ENCODE peak calls at places on chromosomes 2 and 18, in nine cellular contexts. One of them, this sample, is unnamed.

GRCh38 chr2:97011977-97012569 is 25.7 kb upstream of the FAM178B start:
- DNase-seq in HAP-1: no peak
- DNase-seq in sciatic nerve: no peak
- DNase-seq in activated CD4-positive, alpha-beta memory T cell treated with anti-CD3 and anti-CD28 coated beads for 36 hours: no peak
- DNase-seq in small intestine: peak
- DNase-seq in brain microvascular endothelial cell: peak
- DNase-seq in hypothalamus: peak
- DNase-seq in fibroblast of lung: peak
- DNase-seq in right cardiac atrium: no peak
- DNase-seq in this sample: peak

GRCh38 chr18:46073474-46074331 is 1.6 kb upstream of the PSTPIP2 start:
- DNase-seq in HAP-1: peak
- DNase-seq in sciatic nerve: no peak
- DNase-seq in activated CD4-positive, alpha-beta memory T cell treated with anti-CD3 and anti-CD28 coated beads for 36 hours: peak
- DNase-seq in small intestine: peak
- DNase-seq in brain microvascular endothelial cell: peak
- DNase-seq in hypothalamus: peak
- DNase-seq in fibroblast of lung: peak
- DNase-seq in right cardiac atrium: no peak
- DNase-seq in this sample: peak

GRCh38 chr2:29063056-29063455 is 11.3 kb downstream of the PCARE start:
- DNase-seq in HAP-1: no peak
- DNase-seq in sciatic nerve: peak
- DNase-seq in activated CD4-positive, alpha-beta memory T cell treated with anti-CD3 and anti-CD28 coated beads for 36 hours: no peak
- DNase-seq in small intestine: no peak
- DNase-seq in brain microvascular endothelial cell: no peak
- DNase-seq in hypothalamus: no peak
- DNase-seq in fibroblast of lung: no peak
- DNase-seq in right cardiac atrium: no peak
- DNase-seq in this sample: no peak

GRCh38 chr2:223041527-223042109 is 10.4 kb upstream of the KCNE4 start:
- DNase-seq in HAP-1: peak
- DNase-seq in sciatic nerve: peak
- DNase-seq in activated CD4-positive, alpha-beta memory T cell treated with anti-CD3 and anti-CD28 coated beads for 36 hours: no peak
- DNase-seq in small intestine: no peak
- DNase-seq in brain microvascular endothelial cell: peak
- DNase-seq in hypothalamus: no peak
- DNase-seq in fibroblast of lung: peak
- DNase-seq in right cardiac atrium: peak
- DNase-seq in this sample: no peak

GRCh38 chr2:171469176-171469575 is 35.1 kb downstream of the DCAF17 start:
- DNase-seq in HAP-1: no peak
- DNase-seq in sciatic nerve: no peak
- DNase-seq in activated CD4-positive, alpha-beta memory T cell treated with anti-CD3 and anti-CD28 coated beads for 36 hours: no peak
- DNase-seq in small intestine: no peak
- DNase-seq in brain microvascular endothelial cell: peak
- DNase-seq in hypothalamus: no peak
- DNase-seq in fibroblast of lung: no peak
- DNase-seq in right cardiac atrium: no peak
- DNase-seq in this sample: no peak

GRCh38 chr2:147164563-147164962 is 680.3 kb upstream of the ACVR2A start:
- DNase-seq in HAP-1: no peak
- DNase-seq in sciatic nerve: no peak
- DNase-seq in activated CD4-positive, alpha-beta memory T cell treated with anti-CD3 and anti-CD28 coated beads for 36 hours: no peak
- DNase-seq in small intestine: no peak
- DNase-seq in brain microvascular endothelial cell: no peak
- DNase-seq in hypothalamus: no peak
- DNase-seq in fibroblast of lung: no peak
- DNase-seq in right cardiac atrium: no peak
- DNase-seq in this sample: no peak

GRCh38 chr2:145906356-145906755 is 1386.4 kb upstream of the ZEB2 start:
- DNase-seq in HAP-1: no peak
- DNase-seq in sciatic nerve: no peak
- DNase-seq in activated CD4-positive, alpha-beta memory T cell treated with anti-CD3 and anti-CD28 coated beads for 36 hours: no peak
- DNase-seq in small intestine: no peak
- DNase-seq in brain microvascular endothelial cell: peak
- DNase-seq in hypothalamus: no peak
- DNase-seq in fibroblast of lung: no peak
- DNase-seq in right cardiac atrium: no peak
- DNase-seq in this sample: no peak

GRCh38 chr18:23194969-23195957 is 60.0 kb downstream of the CABLES1 start:
- DNase-seq in HAP-1: no peak
- DNase-seq in sciatic nerve: no peak
- DNase-seq in activated CD4-positive, alpha-beta memory T cell treated with anti-CD3 and anti-CD28 coated beads for 36 hours: no peak
- DNase-seq in small intestine: no peak
- DNase-seq in brain microvascular endothelial cell: no peak
- DNase-seq in hypothalamus: no peak
- DNase-seq in fibroblast of lung: peak
- DNase-seq in right cardiac atrium: no peak
- DNase-seq in this sample: no peak

GRCh38 chr18:9337875-9338274 is 3.3 kb downstream of the TWSG1 start:
- DNase-seq in HAP-1: no peak
- DNase-seq in sciatic nerve: no peak
- DNase-seq in activated CD4-positive, alpha-beta memory T cell treated with anti-CD3 and anti-CD28 coated beads for 36 hours: no peak
- DNase-seq in small intestine: no peak
- DNase-seq in brain microvascular endothelial cell: no peak
- DNase-seq in hypothalamus: no peak
- DNase-seq in fibroblast of lung: peak
- DNase-seq in right cardiac atrium: no peak
- DNase-seq in this sample: peak

GRCh38 chr2:198930170-198930569 is 527.6 kb downstream of the SATB2 start:
- DNase-seq in HAP-1: peak
- DNase-seq in sciatic nerve: no peak
- DNase-seq in activated CD4-positive, alpha-beta memory T cell treated with anti-CD3 and anti-CD28 coated beads for 36 hours: no peak
- DNase-seq in small intestine: peak
- DNase-seq in brain microvascular endothelial cell: no peak
- DNase-seq in hypothalamus: no peak
- DNase-seq in fibroblast of lung: no peak
- DNase-seq in right cardiac atrium: no peak
- DNase-seq in this sample: no peak

GRCh38 chr2:156657809-156658208 is 221.6 kb downstream of the GPD2 start:
- DNase-seq in HAP-1: no peak
- DNase-seq in sciatic nerve: no peak
- DNase-seq in activated CD4-positive, alpha-beta memory T cell treated with anti-CD3 and anti-CD28 coated beads for 36 hours: no peak
- DNase-seq in small intestine: no peak
- DNase-seq in brain microvascular endothelial cell: no peak
- DNase-seq in hypothalamus: no peak
- DNase-seq in fibroblast of lung: peak
- DNase-seq in right cardiac atrium: no peak
- DNase-seq in this sample: no peak

GRCh38 chr2:240069846-240070245 is 16.5 kb upstream of the OR6B3 start:
- DNase-seq in HAP-1: no peak
- DNase-seq in sciatic nerve: no peak
- DNase-seq in activated CD4-positive, alpha-beta memory T cell treated with anti-CD3 and anti-CD28 coated beads for 36 hours: no peak
- DNase-seq in small intestine: no peak
- DNase-seq in brain microvascular endothelial cell: no peak
- DNase-seq in hypothalamus: no peak
- DNase-seq in fibroblast of lung: no peak
- DNase-seq in right cardiac atrium: no peak
- DNase-seq in this sample: no peak

GRCh38 chr2:12704378-12704777 is 12.4 kb upstream of the TRIB2 start:
- DNase-seq in HAP-1: no peak
- DNase-seq in sciatic nerve: no peak
- DNase-seq in activated CD4-positive, alpha-beta memory T cell treated with anti-CD3 and anti-CD28 coated beads for 36 hours: no peak
- DNase-seq in small intestine: no peak
- DNase-seq in brain microvascular endothelial cell: no peak
- DNase-seq in hypothalamus: no peak
- DNase-seq in fibroblast of lung: peak
- DNase-seq in right cardiac atrium: no peak
- DNase-seq in this sample: no peak

GRCh38 chr18:56889621-56890020 is 238.5 kb downstream of the WDR7 start:
- DNase-seq in HAP-1: no peak
- DNase-seq in sciatic nerve: no peak
- DNase-seq in activated CD4-positive, alpha-beta memory T cell treated with anti-CD3 and anti-CD28 coated beads for 36 hours: no peak
- DNase-seq in small intestine: no peak
- DNase-seq in brain microvascular endothelial cell: no peak
- DNase-seq in hypothalamus: no peak
- DNase-seq in fibroblast of lung: no peak
- DNase-seq in right cardiac atrium: no peak
- DNase-seq in this sample: no peak

GRCh38 chr2:70118798-70119454 is 31.6 kb downstream of the PCBP1 start:
- DNase-seq in HAP-1: peak
- DNase-seq in sciatic nerve: no peak
- DNase-seq in activated CD4-positive, alpha-beta memory T cell treated with anti-CD3 and anti-CD28 coated beads for 36 hours: no peak
- DNase-seq in small intestine: no peak
- DNase-seq in brain microvascular endothelial cell: no peak
- DNase-seq in hypothalamus: peak
- DNase-seq in fibroblast of lung: no peak
- DNase-seq in right cardiac atrium: no peak
- DNase-seq in this sample: no peak

GRCh38 chr2:208638059-208638458 is 231.5 kb downstream of the PTH2R start:
- DNase-seq in HAP-1: no peak
- DNase-seq in sciatic nerve: no peak
- DNase-seq in activated CD4-positive, alpha-beta memory T cell treated with anti-CD3 and anti-CD28 coated beads for 36 hours: no peak
- DNase-seq in small intestine: peak
- DNase-seq in brain microvascular endothelial cell: no peak
- DNase-seq in hypothalamus: no peak
- DNase-seq in fibroblast of lung: no peak
- DNase-seq in right cardiac atrium: no peak
- DNase-seq in this sample: no peak

GRCh38 chr18:59634096-59634495 is 63.1 kb downstream of the CCBE1 start:
- DNase-seq in HAP-1: no peak
- DNase-seq in sciatic nerve: no peak
- DNase-seq in activated CD4-positive, alpha-beta memory T cell treated with anti-CD3 and anti-CD28 coated beads for 36 hours: no peak
- DNase-seq in small intestine: no peak
- DNase-seq in brain microvascular endothelial cell: no peak
- DNase-seq in hypothalamus: no peak
- DNase-seq in fibroblast of lung: no peak
- DNase-seq in right cardiac atrium: no peak
- DNase-seq in this sample: no peak

GRCh38 chr2:120464448-120464931 is 118.6 kb downstream of the INHBB start:
- DNase-seq in HAP-1: no peak
- DNase-seq in sciatic nerve: no peak
- DNase-seq in activated CD4-positive, alpha-beta memory T cell treated with anti-CD3 and anti-CD28 coated beads for 36 hours: no peak
- DNase-seq in small intestine: no peak
- DNase-seq in brain microvascular endothelial cell: no peak
- DNase-seq in hypothalamus: no peak
- DNase-seq in fibroblast of lung: no peak
- DNase-seq in right cardiac atrium: no peak
- DNase-seq in this sample: no peak

GRCh38 chr2:235358981-235359471 is 134.8 kb upstream of the AGAP1 start:
- DNase-seq in HAP-1: no peak
- DNase-seq in sciatic nerve: no peak
- DNase-seq in activated CD4-positive, alpha-beta memory T cell treated with anti-CD3 and anti-CD28 coated beads for 36 hours: no peak
- DNase-seq in small intestine: no peak
- DNase-seq in brain microvascular endothelial cell: peak
- DNase-seq in hypothalamus: no peak
- DNase-seq in fibroblast of lung: no peak
- DNase-seq in right cardiac atrium: no peak
- DNase-seq in this sample: peak

GRCh38 chr2:54685263-54685775 is 38.1 kb upstream of the EML6 start:
- DNase-seq in HAP-1: no peak
- DNase-seq in sciatic nerve: no peak
- DNase-seq in activated CD4-positive, alpha-beta memory T cell treated with anti-CD3 and anti-CD28 coated beads for 36 hours: no peak
- DNase-seq in small intestine: no peak
- DNase-seq in brain microvascular endothelial cell: no peak
- DNase-seq in hypothalamus: no peak
- DNase-seq in fibroblast of lung: no peak
- DNase-seq in right cardiac atrium: no peak
- DNase-seq in this sample: no peak

GRCh38 chr2:113686537-113686936 is 59.5 kb downstream of the RABL2A start:
- DNase-seq in HAP-1: no peak
- DNase-seq in sciatic nerve: no peak
- DNase-seq in activated CD4-positive, alpha-beta memory T cell treated with anti-CD3 and anti-CD28 coated beads for 36 hours: no peak
- DNase-seq in small intestine: no peak
- DNase-seq in brain microvascular endothelial cell: peak
- DNase-seq in hypothalamus: no peak
- DNase-seq in fibroblast of lung: no peak
- DNase-seq in right cardiac atrium: no peak
- DNase-seq in this sample: no peak

GRCh38 chr2:241226723-241227634 is 38.5 kb downstream of the ANO7 start:
- DNase-seq in HAP-1: no peak
- DNase-seq in sciatic nerve: no peak
- DNase-seq in activated CD4-positive, alpha-beta memory T cell treated with anti-CD3 and anti-CD28 coated beads for 36 hours: no peak
- DNase-seq in small intestine: no peak
- DNase-seq in brain microvascular endothelial cell: no peak
- DNase-seq in hypothalamus: no peak
- DNase-seq in fibroblast of lung: no peak
- DNase-seq in right cardiac atrium: peak
- DNase-seq in this sample: no peak

GRCh38 chr18:27843783-27844415 is 333.0 kb downstream of the CDH2 start:
- DNase-seq in HAP-1: no peak
- DNase-seq in sciatic nerve: no peak
- DNase-seq in activated CD4-positive, alpha-beta memory T cell treated with anti-CD3 and anti-CD28 coated beads for 36 hours: no peak
- DNase-seq in small intestine: no peak
- DNase-seq in brain microvascular endothelial cell: peak
- DNase-seq in hypothalamus: no peak
- DNase-seq in fibroblast of lung: peak
- DNase-seq in right cardiac atrium: no peak
- DNase-seq in this sample: no peak

GRCh38 chr2:201969241-201969937 is 64.3 kb upstream of the FZD7 start:
- DNase-seq in HAP-1: no peak
- DNase-seq in sciatic nerve: no peak
- DNase-seq in activated CD4-positive, alpha-beta memory T cell treated with anti-CD3 and anti-CD28 coated beads for 36 hours: no peak
- DNase-seq in small intestine: no peak
- DNase-seq in brain microvascular endothelial cell: no peak
- DNase-seq in hypothalamus: no peak
- DNase-seq in fibroblast of lung: no peak
- DNase-seq in right cardiac atrium: no peak
- DNase-seq in this sample: no peak

GRCh38 chr2:179096090-179096489 is 46.2 kb upstream of the CCDC141 start:
- DNase-seq in HAP-1: no peak
- DNase-seq in sciatic nerve: no peak
- DNase-seq in activated CD4-positive, alpha-beta memory T cell treated with anti-CD3 and anti-CD28 coated beads for 36 hours: peak
- DNase-seq in small intestine: peak
- DNase-seq in brain microvascular endothelial cell: no peak
- DNase-seq in hypothalamus: no peak
- DNase-seq in fibroblast of lung: no peak
- DNase-seq in right cardiac atrium: no peak
- DNase-seq in this sample: peak

GRCh38 chr2:171319164-171319810 is 114.5 kb downstream of the METTL8 start:
- DNase-seq in HAP-1: peak
- DNase-seq in sciatic nerve: no peak
- DNase-seq in activated CD4-positive, alpha-beta memory T cell treated with anti-CD3 and anti-CD28 coated beads for 36 hours: peak
- DNase-seq in small intestine: no peak
- DNase-seq in brain microvascular endothelial cell: peak
- DNase-seq in hypothalamus: no peak
- DNase-seq in fibroblast of lung: no peak
- DNase-seq in right cardiac atrium: no peak
- DNase-seq in this sample: peak

GRCh38 chr2:63769915-63770314 is 71.8 kb upstream of the UGP2 start:
- DNase-seq in HAP-1: no peak
- DNase-seq in sciatic nerve: no peak
- DNase-seq in activated CD4-positive, alpha-beta memory T cell treated with anti-CD3 and anti-CD28 coated beads for 36 hours: no peak
- DNase-seq in small intestine: no peak
- DNase-seq in brain microvascular endothelial cell: no peak
- DNase-seq in hypothalamus: no peak
- DNase-seq in fibroblast of lung: no peak
- DNase-seq in right cardiac atrium: no peak
- DNase-seq in this sample: no peak

GRCh38 chr2:46983065-46983801 is 67.6 kb upstream of the MCFD2 start:
- DNase-seq in HAP-1: no peak
- DNase-seq in sciatic nerve: no peak
- DNase-seq in activated CD4-positive, alpha-beta memory T cell treated with anti-CD3 and anti-CD28 coated beads for 36 hours: no peak
- DNase-seq in small intestine: no peak
- DNase-seq in brain microvascular endothelial cell: peak
- DNase-seq in hypothalamus: no peak
- DNase-seq in fibroblast of lung: peak
- DNase-seq in right cardiac atrium: no peak
- DNase-seq in this sample: no peak

GRCh38 chr2:185821467-185821866 is 82.9 kb downstream of the FSIP2 start:
- DNase-seq in HAP-1: no peak
- DNase-seq in sciatic nerve: no peak
- DNase-seq in activated CD4-positive, alpha-beta memory T cell treated with anti-CD3 and anti-CD28 coated beads for 36 hours: no peak
- DNase-seq in small intestine: no peak
- DNase-seq in brain microvascular endothelial cell: no peak
- DNase-seq in hypothalamus: no peak
- DNase-seq in fibroblast of lung: no peak
- DNase-seq in right cardiac atrium: no peak
- DNase-seq in this sample: no peak

GRCh38 chr2:190679813-190680591 is 31.1 kb downstream of the NAB1 start:
- DNase-seq in HAP-1: peak
- DNase-seq in sciatic nerve: no peak
- DNase-seq in activated CD4-positive, alpha-beta memory T cell treated with anti-CD3 and anti-CD28 coated beads for 36 hours: peak
- DNase-seq in small intestine: peak
- DNase-seq in brain microvascular endothelial cell: peak
- DNase-seq in hypothalamus: peak
- DNase-seq in fibroblast of lung: peak
- DNase-seq in right cardiac atrium: peak
- DNase-seq in this sample: peak

GRCh38 chr2:98555681-98556080 is 52.6 kb downstream of the COA5 start:
- DNase-seq in HAP-1: no peak
- DNase-seq in sciatic nerve: no peak
- DNase-seq in activated CD4-positive, alpha-beta memory T cell treated with anti-CD3 and anti-CD28 coated beads for 36 hours: peak
- DNase-seq in small intestine: no peak
- DNase-seq in brain microvascular endothelial cell: no peak
- DNase-seq in hypothalamus: no peak
- DNase-seq in fibroblast of lung: no peak
- DNase-seq in right cardiac atrium: no peak
- DNase-seq in this sample: no peak